ENCODE peak calls at places on chromosomes 6 and 20, in five cellular contexts. One of them, this sample, is unnamed.

GRCh38 chr6:72675396-72675795 is 53.5 kb downstream of the KCNQ5 start:
- DNase-seq in NCI-H1436: no peak
- DNase-seq in ecto neural progenitor cell: no peak
- DNase-seq in ELR: no peak
- DNase-seq in mammary epithelial cell: no peak
- DNase-seq in this sample: no peak

GRCh38 chr6:1608976-1609661 is 596 bp upstream of the FOXC1 start:
- DNase-seq in ELR: peak
- DNase-seq in ecto neural progenitor cell: no peak
- DNase-seq in mammary epithelial cell: peak
- DNase-seq in NCI-H1436: no peak
- DNase-seq in this sample: peak

GRCh38 chr20:41078329-41078728 is 49.7 kb downstream of the TOP1 start:
- DNase-seq in NCI-H1436: no peak
- DNase-seq in mammary epithelial cell: peak
- DNase-seq in ELR: peak
- DNase-seq in ecto neural progenitor cell: no peak
- DNase-seq in this sample: peak

GRCh38 chr6:46876126-46876525 is 45.6 kb downstream of the ADGRF5 start:
- DNase-seq in ELR: peak
- DNase-seq in mammary epithelial cell: peak
- DNase-seq in NCI-H1436: no peak
- DNase-seq in ecto neural progenitor cell: no peak
- DNase-seq in this sample: peak

GRCh38 chr20:49635829-49636228 is 67.9 kb upstream of the PTGIS start:
- DNase-seq in mammary epithelial cell: no peak
- DNase-seq in ecto neural progenitor cell: no peak
- DNase-seq in NCI-H1436: no peak
- DNase-seq in ELR: no peak
- DNase-seq in this sample: no peak

GRCh38 chr6:52285174-52286068 is 879 bp upstream of the MCM3 start:
- DNase-seq in ELR: peak
- DNase-seq in ecto neural progenitor cell: no peak
- DNase-seq in mammary epithelial cell: no peak
- DNase-seq in NCI-H1436: no peak
- DNase-seq in this sample: peak

GRCh38 chr6:72930733-72931132 is 294.6 kb downstream of the KHDC1L start:
- DNase-seq in ELR: no peak
- DNase-seq in NCI-H1436: no peak
- DNase-seq in mammary epithelial cell: no peak
- DNase-seq in ecto neural progenitor cell: no peak
- DNase-seq in this sample: no peak

GRCh38 chr6:32623693-32624092 is 13.5 kb upstream of the HLA-DQA1 start:
- DNase-seq in ELR: no peak
- DNase-seq in NCI-H1436: no peak
- DNase-seq in ecto neural progenitor cell: no peak
- DNase-seq in mammary epithelial cell: no peak
- DNase-seq in this sample: no peak

GRCh38 chr6:42505377-42505702 is 53.6 kb upstream of the TRERF1 start:
- DNase-seq in ecto neural progenitor cell: no peak
- DNase-seq in mammary epithelial cell: peak
- DNase-seq in ELR: peak
- DNase-seq in NCI-H1436: no peak
- DNase-seq in this sample: peak

This sample was measured in myocyte.